ENCODE peak calls at places on chromosome 13, in four cellular contexts. One of them, this sample, is unnamed. For H3K4me1, the result is how much of the 10 kb centered on the place peaks cover.

GRCh38 chr13:35231426-35231825 is 245.1 kb downstream of the MAB21L1 start:
- DNase-seq in suprapubic skin: no peak
- DNase-seq in SK-N-SH: no peak
- DNase-seq in GM23338: no peak
- DNase-seq in this sample: no peak

GRCh38 chr13:114112231-114112825 is 20.1 kb downstream of the RASA3 start:
- DNase-seq in suprapubic skin: peak
- DNase-seq in SK-N-SH: peak
- DNase-seq in GM23338: no peak
- DNase-seq in this sample: peak

GRCh38 chr13:66895780-66896179 is 334.4 kb downstream of the PCDH9 start:
- DNase-seq in suprapubic skin: no peak
- DNase-seq in SK-N-SH: peak
- DNase-seq in GM23338: no peak
- DNase-seq in this sample: no peak

GRCh38 chr13:70568571-70568970 is 460.3 kb upstream of the KLHL1 start:
- DNase-seq in suprapubic skin: no peak
- DNase-seq in SK-N-SH: peak
- DNase-seq in GM23338: peak
- DNase-seq in this sample: no peak

GRCh38 chr13:112942689-112943308 is 26.2 kb upstream of the MCF2L start:
- DNase-seq in suprapubic skin: peak
- DNase-seq in SK-N-SH: peak
- DNase-seq in GM23338: peak
- DNase-seq in this sample: peak

GRCh38 chr13:32889986-32890565 is 126.1 kb upstream of the KL start:
- DNase-seq in suprapubic skin: no peak
- DNase-seq in SK-N-SH: no peak
- DNase-seq in GM23338: no peak
- DNase-seq in this sample: no peak

GRCh38 chr13:26019881-26020535 is 31.8 kb downstream of the SHISA2 start:
- DNase-seq in suprapubic skin: no peak
- DNase-seq in SK-N-SH: no peak
- DNase-seq in GM23338: no peak
- DNase-seq in this sample: no peak

GRCh38 chr13:79528759-79529191 is 47.8 kb downstream of the NDFIP2 start:
- DNase-seq in suprapubic skin: no peak
- DNase-seq in SK-N-SH: no peak
- DNase-seq in GM23338: no peak
- DNase-seq in this sample: no peak

GRCh38 chr13:74288361-74288911 is 154.2 kb upstream of the KLF12 start:
- DNase-seq in suprapubic skin: no peak
- DNase-seq in SK-N-SH: peak
- DNase-seq in GM23338: peak
- DNase-seq in this sample: peak

GRCh38 chr13:91346848-91347211 is 657 bp upstream of the MIR17HG start:
- DNase-seq in suprapubic skin: no peak
- DNase-seq in SK-N-SH: peak
- DNase-seq in GM23338: peak
- DNase-seq in this sample: no peak

GRCh38 chr13:22018297-22019210 is 347.7 kb downstream of the FGF9 start:
- DNase-seq in suprapubic skin: no peak
- DNase-seq in SK-N-SH: no peak
- DNase-seq in GM23338: no peak
- DNase-seq in this sample: no peak

GRCh38 chr13:108858676-108859075 is 229.3 kb downstream of the MYO16 start:
- DNase-seq in suprapubic skin: no peak
- DNase-seq in SK-N-SH: no peak
- DNase-seq in GM23338: no peak
- DNase-seq in this sample: no peak

GRCh38 chr13:103354189-103354588 is 288.0 kb upstream of the SLC10A2 start:
- DNase-seq in suprapubic skin: no peak
- DNase-seq in SK-N-SH: peak
- DNase-seq in GM23338: no peak
- DNase-seq in this sample: no peak

GRCh38 chr13:23679214-23679613 is 109.0 kb downstream of the TNFRSF19 start:
- DNase-seq in suprapubic skin: no peak
- DNase-seq in SK-N-SH: no peak
- DNase-seq in GM23338: no peak
- DNase-seq in this sample: no peak

GRCh38 chr13:33918199-33918932 is 100.4 kb downstream of the RFC3 start:
- DNase-seq in suprapubic skin: peak
- DNase-seq in SK-N-SH: no peak
- DNase-seq in GM23338: no peak
- DNase-seq in this sample: no peak

GRCh38 chr13:93216122-93216521 is 10.5 kb upstream of the GPC6 start:
- DNase-seq in suprapubic skin: no peak
- DNase-seq in SK-N-SH: no peak
- DNase-seq in GM23338: peak
- DNase-seq in this sample: no peak

GRCh38 chr13:21481359-21481758 is 22.3 kb upstream of the ZDHHC20 start:
- DNase-seq in suprapubic skin: no peak
- DNase-seq in SK-N-SH: peak
- DNase-seq in GM23338: no peak
- DNase-seq in this sample: no peak

GRCh38 chr13:71219671-71220070 is 647.3 kb downstream of the DACH1 start:
- DNase-seq in suprapubic skin: no peak
- DNase-seq in SK-N-SH: no peak
- DNase-seq in GM23338: peak
- DNase-seq in this sample: no peak

GRCh38 chr13:114268344-114269280 is 12.8 kb upstream of the UPF3A start:
- DNase-seq in suprapubic skin: no peak
- DNase-seq in SK-N-SH: no peak
- DNase-seq in GM23338: no peak
- DNase-seq in this sample: no peak

GRCh38 chr13:107203146-107203847 is 635.4 kb upstream of the ARGLU1 start:
- DNase-seq in suprapubic skin: no peak
- DNase-seq in SK-N-SH: peak
- DNase-seq in GM23338: peak
- DNase-seq in this sample: no peak

GRCh38 chr13:113903361-113903760 is 39.5 kb upstream of the GAS6 start:
- DNase-seq in suprapubic skin: peak
- DNase-seq in SK-N-SH: no peak
- DNase-seq in GM23338: no peak
- DNase-seq in this sample: no peak

GRCh38 chr13:36344886-36345437 is 1.2 kb downstream of the SPART start:
- DNase-seq in suprapubic skin: no peak
- DNase-seq in SK-N-SH: no peak
- DNase-seq in GM23338: peak
- DNase-seq in this sample: no peak

GRCh38 chr13:60369242-60369641 is 27.8 kb upstream of the TDRD3 start:
- DNase-seq in suprapubic skin: no peak
- DNase-seq in SK-N-SH: peak
- DNase-seq in GM23338: peak
- DNase-seq in this sample: no peak

GRCh38 chr13:20654156-20654555 is 49.3 kb upstream of the IL17D start:
- DNase-seq in suprapubic skin: no peak
- DNase-seq in SK-N-SH: no peak
- DNase-seq in GM23338: no peak
- DNase-seq in this sample: no peak

GRCh38 chr13:47252627-47253026 is 355.8 kb upstream of the HTR2A start:
- DNase-seq in suprapubic skin: no peak
- DNase-seq in SK-N-SH: no peak
- DNase-seq in GM23338: no peak
- DNase-seq in this sample: no peak

GRCh38 chr13:26340812-26341211 is 86.9 kb downstream of the CDK8 start:
- DNase-seq in suprapubic skin: no peak
- DNase-seq in SK-N-SH: no peak
- DNase-seq in GM23338: no peak
- DNase-seq in this sample: no peak

GRCh38 chr13:42849200-42849599 is 67.8 kb downstream of the FAM216B start:
- DNase-seq in suprapubic skin: no peak
- DNase-seq in SK-N-SH: no peak
- DNase-seq in GM23338: no peak
- DNase-seq in this sample: no peak

GRCh38 chr13:97256343-97256783 is 34.2 kb downstream of the MBNL2 start:
- DNase-seq in suprapubic skin: no peak
- DNase-seq in SK-N-SH: no peak
- DNase-seq in GM23338: no peak
- DNase-seq in this sample: no peak
- TF ChIP-seq POLR2AphosphoS5 in suprapubic skin: peak
- TF ChIP-seq POLR2AphosphoS5 in SK-N-SH: peak
- TF ChIP-seq POLR2AphosphoS5 in GM23338: no peak
- TF ChIP-seq POLR2AphosphoS5 in this sample: peak

DNA sequence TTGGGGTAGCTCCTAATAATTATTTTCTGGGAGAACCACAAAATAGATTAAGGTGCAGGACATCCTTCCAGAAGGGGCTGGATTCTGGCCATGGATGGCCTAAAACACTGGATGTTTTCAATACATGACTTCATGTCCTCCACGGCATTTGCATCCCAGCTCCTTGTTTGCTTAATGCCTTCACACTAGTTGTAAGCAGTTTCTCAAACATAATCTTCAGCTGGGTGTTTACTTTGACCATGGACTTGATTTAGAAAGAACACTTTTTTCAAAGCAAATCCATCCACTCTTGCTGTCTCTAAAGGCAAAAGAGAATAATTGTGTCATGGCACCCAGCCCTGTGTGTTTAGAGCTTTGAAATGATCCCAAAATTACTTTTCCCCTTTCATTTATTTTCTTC is 82.5 kb upstream of the GSX1 start:
- DNase-seq in suprapubic skin: no peak
- DNase-seq in SK-N-SH: no peak
- DNase-seq in GM23338: no peak
- DNase-seq in this sample: no peak
- H3K4me1 ChIP-seq in suprapubic skin: under half
- H3K4me1 ChIP-seq in SK-N-SH: under half
- H3K4me1 ChIP-seq in GM23338: under half
- H3K4me1 ChIP-seq in this sample: under half

GRCh38 chr13:104414181-104414580 is 1348.0 kb upstream of the SLC10A2 start:
- DNase-seq in suprapubic skin: no peak
- DNase-seq in SK-N-SH: no peak
- DNase-seq in GM23338: no peak
- DNase-seq in this sample: no peak

GRCh38 chr13:104408733-104409132 is 1342.5 kb upstream of the SLC10A2 start:
- DNase-seq in suprapubic skin: no peak
- DNase-seq in SK-N-SH: no peak
- DNase-seq in GM23338: no peak
- DNase-seq in this sample: no peak
- TF ChIP-seq POLR2AphosphoS5 in suprapubic skin: no peak
- TF ChIP-seq POLR2AphosphoS5 in SK-N-SH: no peak
- TF ChIP-seq POLR2AphosphoS5 in GM23338: no peak
- TF ChIP-seq POLR2AphosphoS5 in this sample: no peak

GRCh38 chr13:110403315-110403714 is 96.2 kb downstream of the COL4A2 start:
- DNase-seq in suprapubic skin: no peak
- DNase-seq in SK-N-SH: no peak
- DNase-seq in GM23338: no peak
- DNase-seq in this sample: no peak
- H3K4me1 ChIP-seq in suprapubic skin: under half
- H3K4me1 ChIP-seq in SK-N-SH: half or more
- H3K4me1 ChIP-seq in GM23338: under half
- H3K4me1 ChIP-seq in this sample: half or more

DNA sequence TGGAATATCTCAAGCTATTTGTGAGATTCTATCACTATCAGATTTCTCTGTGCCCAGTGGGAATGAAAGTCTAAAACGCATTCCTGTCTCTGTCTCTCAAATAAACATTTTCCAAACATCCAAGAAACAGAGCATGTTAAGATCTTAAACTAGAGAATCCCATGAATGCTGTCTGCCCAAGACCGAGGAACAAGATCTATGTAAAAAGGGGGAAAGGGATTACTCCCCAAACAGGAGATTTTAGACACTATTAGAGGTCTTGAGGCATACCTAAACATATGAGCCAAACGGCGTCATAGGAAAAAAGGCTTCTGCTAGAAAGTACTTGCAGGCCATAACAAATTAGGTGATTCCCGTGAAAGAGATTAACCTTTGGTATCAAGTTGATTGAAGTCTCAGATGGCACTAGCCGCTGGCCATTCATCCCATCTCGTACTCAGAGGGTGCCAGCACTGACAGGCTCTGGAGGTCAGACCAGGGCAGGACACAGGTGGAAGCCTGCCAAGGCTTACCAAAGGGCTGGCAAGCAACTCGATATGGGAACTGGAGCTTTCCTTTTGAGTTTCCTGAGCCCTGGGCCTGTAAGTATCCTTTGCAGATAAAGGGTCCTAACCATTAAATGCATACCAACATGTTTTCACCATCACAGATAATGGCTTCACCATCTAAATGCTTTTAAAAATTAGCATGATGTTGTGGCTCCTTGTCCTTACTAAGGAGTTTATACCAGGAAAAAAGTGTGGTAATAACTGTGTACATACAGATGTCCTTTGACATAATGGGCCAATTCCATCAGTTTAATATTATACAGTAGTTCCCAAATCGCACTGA is 225.2 kb downstream of the FOXO1 start:
- DNase-seq in suprapubic skin: peak
- DNase-seq in SK-N-SH: peak
- DNase-seq in GM23338: no peak
- DNase-seq in this sample: peak
- TF ChIP-seq POLR2AphosphoS5 in suprapubic skin: no peak
- TF ChIP-seq POLR2AphosphoS5 in SK-N-SH: no peak
- TF ChIP-seq POLR2AphosphoS5 in GM23338: no peak
- TF ChIP-seq POLR2AphosphoS5 in this sample: peak

GRCh38 chr13:99384468-99384867 is 77.3 kb upstream of the GPR183 start:
- DNase-seq in suprapubic skin: no peak
- DNase-seq in SK-N-SH: no peak
- DNase-seq in GM23338: no peak
- DNase-seq in this sample: no peak
- H3K4me1 ChIP-seq in suprapubic skin: under half
- H3K4me1 ChIP-seq in SK-N-SH: under half
- H3K4me1 ChIP-seq in GM23338: under half
- H3K4me1 ChIP-seq in this sample: under half

GRCh38 chr13:101489635-101490034 is 37.2 kb downstream of the ITGBL1 start:
- DNase-seq in suprapubic skin: no peak
- DNase-seq in SK-N-SH: no peak
- DNase-seq in GM23338: no peak
- DNase-seq in this sample: no peak

GRCh38 chr13:101488734-101489133 is 36.3 kb downstream of the ITGBL1 start:
- DNase-seq in suprapubic skin: no peak
- DNase-seq in SK-N-SH: no peak
- DNase-seq in GM23338: no peak
- DNase-seq in this sample: no peak

GRCh38 chr13:101490400-101491015 is 38.0 kb downstream of the ITGBL1 start:
- DNase-seq in suprapubic skin: no peak
- DNase-seq in SK-N-SH: no peak
- DNase-seq in GM23338: no peak
- DNase-seq in this sample: no peak

GRCh38 chr13:101493541-101493940 is 41.1 kb downstream of the ITGBL1 start:
- DNase-seq in suprapubic skin: no peak
- DNase-seq in SK-N-SH: no peak
- DNase-seq in GM23338: no peak
- DNase-seq in this sample: no peak

DNA sequence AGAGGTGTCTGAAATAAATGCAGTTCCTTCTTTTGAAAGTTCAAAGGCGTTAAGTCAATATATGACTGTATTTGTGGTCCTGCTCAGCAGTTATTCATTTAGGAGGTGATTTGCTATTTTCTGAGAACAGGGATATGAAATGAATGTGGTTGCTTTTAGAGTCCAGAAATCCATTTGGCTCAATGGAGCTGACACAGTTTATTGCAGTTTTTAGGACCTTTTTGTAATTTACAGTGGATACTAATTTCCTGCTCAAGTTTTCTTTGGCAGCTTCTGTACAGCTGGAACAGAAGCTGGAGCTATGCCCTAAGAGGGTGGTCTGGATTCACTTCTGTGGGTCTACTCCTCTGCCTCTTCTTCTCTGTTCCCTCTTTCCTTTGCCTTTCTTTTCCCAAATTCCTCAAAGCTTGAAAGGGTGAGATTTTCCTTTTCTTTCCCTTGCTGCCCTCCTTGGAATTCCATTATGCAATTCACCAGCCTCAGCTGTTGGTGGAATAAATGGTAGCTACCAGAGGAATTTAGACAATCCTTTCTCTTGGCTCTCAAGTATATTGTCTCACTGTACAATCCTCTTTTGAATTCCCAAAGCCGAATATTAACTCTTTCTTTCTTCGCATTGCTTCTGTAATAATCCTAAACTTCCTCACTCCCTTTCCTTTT is 39.9 kb downstream of the ITGBL1 start:
- DNase-seq in suprapubic skin: no peak
- DNase-seq in SK-N-SH: no peak
- DNase-seq in GM23338: peak
- DNase-seq in this sample: no peak
- TF ChIP-seq POLR2AphosphoS5 in suprapubic skin: no peak
- TF ChIP-seq POLR2AphosphoS5 in SK-N-SH: no peak
- TF ChIP-seq POLR2AphosphoS5 in GM23338: no peak
- TF ChIP-seq POLR2AphosphoS5 in this sample: no peak